ENCODE peak calls at places on chromosomes 3 and 15, in seven cellular contexts. One of them, this sample, is unnamed.

GRCh38 chr15:81323944-81324881 is at the start of gene STARD5:
- DNase-seq in prostate gland: peak; percentile 98
- DNase-seq in upper lobe of left lung: peak; percentile 100
- DNase-seq in HepG2: peak; percentile 96
- DNase-seq in stomach: peak; percentile 99
- DNase-seq in GM12878: peak; percentile 69
- DNase-seq in endothelial cell of umbilical vein: peak; percentile 97
- DNase-seq in this sample: peak; percentile 99

GRCh38 chr3:179860275-179861107 is 176.2 kb downstream of the PEX5L start:
- DNase-seq in prostate gland: no peak
- DNase-seq in upper lobe of left lung: no peak
- DNase-seq in HepG2: no peak
- DNase-seq in stomach: no peak
- DNase-seq in GM12878: no peak
- DNase-seq in endothelial cell of umbilical vein: no peak
- DNase-seq in this sample: no peak

GRCh38 chr15:75712668-75713337 is at the start of gene CSPG4:
- DNase-seq in prostate gland: no peak
- DNase-seq in upper lobe of left lung: peak; percentile 37
- DNase-seq in HepG2: no peak
- DNase-seq in stomach: peak; percentile 57
- DNase-seq in GM12878: no peak
- DNase-seq in endothelial cell of umbilical vein: no peak
- DNase-seq in this sample: no peak

GRCh38 chr3:191702121-191702520 is 241.2 kb downstream of the PYDC2 start:
- DNase-seq in prostate gland: no peak
- DNase-seq in upper lobe of left lung: no peak
- DNase-seq in HepG2: no peak
- DNase-seq in stomach: no peak
- DNase-seq in GM12878: no peak
- DNase-seq in endothelial cell of umbilical vein: no peak
- DNase-seq in this sample: no peak

GRCh38 chr15:31267161-31268107 is 59.2 kb upstream of the KLF13 start:
- DNase-seq in prostate gland: peak; percentile 1
- DNase-seq in upper lobe of left lung: no peak
- DNase-seq in HepG2: no peak
- DNase-seq in stomach: peak; percentile 32
- DNase-seq in GM12878: no peak
- DNase-seq in endothelial cell of umbilical vein: no peak
- DNase-seq in this sample: peak; percentile 78

GRCh38 chr3:46675843-46676567 is 17.5 kb downstream of the ALS2CL start:
- DNase-seq in prostate gland: no peak
- DNase-seq in upper lobe of left lung: no peak
- DNase-seq in HepG2: no peak
- DNase-seq in stomach: no peak
- DNase-seq in GM12878: no peak
- DNase-seq in endothelial cell of umbilical vein: no peak
- DNase-seq in this sample: no peak

GRCh38 chr3:134212898-134213665 is 37.6 kb downstream of the RYK start:
- DNase-seq in prostate gland: peak; percentile 85
- DNase-seq in upper lobe of left lung: peak; percentile 80
- DNase-seq in HepG2: peak; percentile 66
- DNase-seq in stomach: peak; percentile 88
- DNase-seq in GM12878: peak; percentile 51
- DNase-seq in endothelial cell of umbilical vein: peak; percentile 81
- DNase-seq in this sample: peak; percentile 96

GRCh38 chr15:73859236-73859635 is 14.1 kb upstream of the TBC1D21 start:
- DNase-seq in prostate gland: no peak
- DNase-seq in upper lobe of left lung: no peak
- DNase-seq in HepG2: no peak
- DNase-seq in stomach: peak; percentile 10
- DNase-seq in GM12878: no peak
- DNase-seq in endothelial cell of umbilical vein: no peak
- DNase-seq in this sample: no peak

GRCh38 chr3:197428117-197428761 is 127.5 kb downstream of the BDH1 start:
- DNase-seq in prostate gland: peak; percentile 47
- DNase-seq in upper lobe of left lung: no peak
- DNase-seq in HepG2: peak; percentile 28
- DNase-seq in stomach: peak; percentile 65
- DNase-seq in GM12878: no peak
- DNase-seq in endothelial cell of umbilical vein: peak; percentile 63
- DNase-seq in this sample: no peak

GRCh38 chr3:132211896-132212295 is 105.3 kb upstream of the ACP3 start:
- DNase-seq in prostate gland: no peak
- DNase-seq in upper lobe of left lung: no peak
- DNase-seq in HepG2: no peak
- DNase-seq in stomach: no peak
- DNase-seq in GM12878: no peak
- DNase-seq in endothelial cell of umbilical vein: no peak
- DNase-seq in this sample: no peak

GRCh38 chr3:2511356-2511755 is 412.7 kb downstream of the CNTN4 start:
- DNase-seq in prostate gland: no peak
- DNase-seq in upper lobe of left lung: no peak
- DNase-seq in HepG2: no peak
- DNase-seq in stomach: no peak
- DNase-seq in GM12878: no peak
- DNase-seq in endothelial cell of umbilical vein: no peak
- DNase-seq in this sample: no peak

GRCh38 chr3:134563614-134564013 is 77.8 kb downstream of the CEP63 start:
- DNase-seq in prostate gland: no peak
- DNase-seq in upper lobe of left lung: no peak
- DNase-seq in HepG2: no peak
- DNase-seq in stomach: no peak
- DNase-seq in GM12878: no peak
- DNase-seq in endothelial cell of umbilical vein: no peak
- DNase-seq in this sample: no peak

GRCh38 chr3:113521981-113522380 is 7.0 kb upstream of the SPICE1 start:
- DNase-seq in prostate gland: no peak
- DNase-seq in upper lobe of left lung: no peak
- DNase-seq in HepG2: no peak
- DNase-seq in stomach: no peak
- DNase-seq in GM12878: no peak
- DNase-seq in endothelial cell of umbilical vein: no peak
- DNase-seq in this sample: no peak

GRCh38 chr3:126998320-126998719 is 15.4 kb downstream of the PLXNA1 start:
- DNase-seq in prostate gland: no peak
- DNase-seq in upper lobe of left lung: no peak
- DNase-seq in HepG2: no peak
- DNase-seq in stomach: no peak
- DNase-seq in GM12878: no peak
- DNase-seq in endothelial cell of umbilical vein: no peak
- DNase-seq in this sample: no peak

GRCh38 chr3:44206862-44207652 is 34.6 kb upstream of the TOPAZ1 start:
- DNase-seq in prostate gland: no peak
- DNase-seq in upper lobe of left lung: no peak
- DNase-seq in HepG2: no peak
- DNase-seq in stomach: no peak
- DNase-seq in GM12878: no peak
- DNase-seq in endothelial cell of umbilical vein: no peak
- DNase-seq in this sample: no peak

GRCh38 chr3:166471074-166471753 is 634.0 kb upstream of the BCHE start:
- DNase-seq in prostate gland: no peak
- DNase-seq in upper lobe of left lung: no peak
- DNase-seq in HepG2: no peak
- DNase-seq in stomach: no peak
- DNase-seq in GM12878: no peak
- DNase-seq in endothelial cell of umbilical vein: no peak
- DNase-seq in this sample: no peak

GRCh38 chr15:29472901-29473423 is 203.3 kb upstream of the NSMCE3 start:
- DNase-seq in prostate gland: no peak
- DNase-seq in upper lobe of left lung: no peak
- DNase-seq in HepG2: no peak
- DNase-seq in stomach: no peak
- DNase-seq in GM12878: no peak
- DNase-seq in endothelial cell of umbilical vein: no peak
- DNase-seq in this sample: no peak

GRCh38 chr15:67050522-67051087 is 14.8 kb upstream of the SMAD3 start:
- DNase-seq in prostate gland: no peak
- DNase-seq in upper lobe of left lung: no peak
- DNase-seq in HepG2: no peak
- DNase-seq in stomach: no peak
- DNase-seq in GM12878: no peak
- DNase-seq in endothelial cell of umbilical vein: no peak
- DNase-seq in this sample: no peak

GRCh38 chr15:67050062-67050461 is 15.3 kb upstream of the SMAD3 start:
- DNase-seq in prostate gland: no peak
- DNase-seq in upper lobe of left lung: no peak
- DNase-seq in HepG2: no peak
- DNase-seq in stomach: no peak
- DNase-seq in GM12878: no peak
- DNase-seq in endothelial cell of umbilical vein: no peak
- DNase-seq in this sample: no peak

GRCh38 chr15:67051088-67051659 is 14.2 kb upstream of the SMAD3 start:
- DNase-seq in prostate gland: no peak
- DNase-seq in upper lobe of left lung: no peak
- DNase-seq in HepG2: no peak
- DNase-seq in stomach: no peak
- DNase-seq in GM12878: no peak
- DNase-seq in endothelial cell of umbilical vein: no peak
- DNase-seq in this sample: no peak

GRCh38 chr15:67048281-67049279 is 16.8 kb upstream of the SMAD3 start:
- DNase-seq in prostate gland: peak; percentile 50
- DNase-seq in upper lobe of left lung: peak; percentile 83
- DNase-seq in HepG2: peak; percentile 97
- DNase-seq in stomach: peak; percentile 92
- DNase-seq in GM12878: no peak
- DNase-seq in endothelial cell of umbilical vein: peak; percentile 68
- DNase-seq in this sample: no peak

GRCh38 chr15:67049351-67050044 is 15.9 kb upstream of the SMAD3 start:
- DNase-seq in prostate gland: no peak
- DNase-seq in upper lobe of left lung: no peak
- DNase-seq in HepG2: peak; percentile 82
- DNase-seq in stomach: no peak
- DNase-seq in GM12878: no peak
- DNase-seq in endothelial cell of umbilical vein: peak; percentile 36
- DNase-seq in this sample: no peak
- TF ChIP-seq POLR2A in prostate gland: no peak
- TF ChIP-seq POLR2A in upper lobe of left lung: no peak
- TF ChIP-seq POLR2A in HepG2: no peak
- TF ChIP-seq POLR2A in stomach: no peak
- TF ChIP-seq POLR2A in GM12878: no peak
- TF ChIP-seq POLR2A in endothelial cell of umbilical vein: no peak
- TF ChIP-seq POLR2A in this sample: no peak

DNA sequence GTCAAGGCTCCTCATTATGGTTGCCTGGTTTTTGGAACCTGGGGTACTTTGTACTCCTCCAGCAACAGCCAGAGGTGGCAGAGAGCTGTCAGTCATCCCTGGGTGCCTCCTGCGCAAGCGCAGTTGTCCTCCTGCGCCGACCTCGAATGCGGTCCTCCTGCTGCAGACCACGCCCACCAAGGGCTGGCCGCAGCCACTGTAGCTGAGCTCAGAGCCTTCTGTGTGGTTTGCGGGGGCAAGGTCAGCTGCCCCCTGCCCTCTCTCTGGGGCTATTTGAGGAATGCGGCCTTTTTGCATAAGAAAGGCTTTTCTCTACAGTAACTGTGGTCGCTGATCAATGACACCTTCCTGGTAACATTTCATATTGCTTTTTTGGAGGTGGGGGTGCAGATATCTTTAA is 131.3 kb upstream of the SNRPN start:
- DNase-seq in prostate gland: no peak
- DNase-seq in upper lobe of left lung: no peak
- DNase-seq in HepG2: no peak
- DNase-seq in stomach: no peak
- DNase-seq in GM12878: no peak
- DNase-seq in endothelial cell of umbilical vein: peak; percentile 3
- DNase-seq in this sample: no peak
- TF ChIP-seq POLR2AphosphoS5 in prostate gland: no peak
- TF ChIP-seq POLR2AphosphoS5 in upper lobe of left lung: no peak
- TF ChIP-seq POLR2AphosphoS5 in HepG2: no peak
- TF ChIP-seq POLR2AphosphoS5 in stomach: no peak
- TF ChIP-seq POLR2AphosphoS5 in GM12878: no peak
- TF ChIP-seq POLR2AphosphoS5 in endothelial cell of umbilical vein: no peak
- TF ChIP-seq POLR2AphosphoS5 in this sample: no peak

GRCh38 chr3:58351920-58352319 is 19.2 kb downstream of the PXK start:
- DNase-seq in prostate gland: no peak
- DNase-seq in upper lobe of left lung: no peak
- DNase-seq in HepG2: no peak
- DNase-seq in stomach: no peak
- DNase-seq in GM12878: no peak
- DNase-seq in endothelial cell of umbilical vein: no peak
- DNase-seq in this sample: no peak
- H3K27ac ChIP-seq in prostate gland: no peak overlapping the region
- H3K27ac ChIP-seq in upper lobe of left lung: no peak overlapping the region
- H3K27ac ChIP-seq in HepG2: no peak overlapping the region
- H3K27ac ChIP-seq in stomach: no peak overlapping the region
- H3K27ac ChIP-seq in GM12878: peak overlapping the region; percentile 22
- H3K27ac ChIP-seq in endothelial cell of umbilical vein: no peak overlapping the region
- H3K27ac ChIP-seq in this sample: no peak overlapping the region

GRCh38 chr3:15601046-15601398 is 347 bp downstream of the HACL1 start:
- DNase-seq in prostate gland: no peak
- DNase-seq in upper lobe of left lung: no peak
- DNase-seq in HepG2: no peak
- DNase-seq in stomach: no peak
- DNase-seq in GM12878: no peak
- DNase-seq in endothelial cell of umbilical vein: no peak
- DNase-seq in this sample: no peak

GRCh38 chr3:15606434-15606891 is 4.9 kb downstream of the BTD start:
- DNase-seq in prostate gland: no peak
- DNase-seq in upper lobe of left lung: no peak
- DNase-seq in HepG2: peak; percentile 92
- DNase-seq in stomach: no peak
- DNase-seq in GM12878: no peak
- DNase-seq in endothelial cell of umbilical vein: peak; percentile 43
- DNase-seq in this sample: no peak

GRCh38 chr3:15595955-15596354 is 5.4 kb downstream of the HACL1 start:
- DNase-seq in prostate gland: no peak
- DNase-seq in upper lobe of left lung: no peak
- DNase-seq in HepG2: no peak
- DNase-seq in stomach: no peak
- DNase-seq in GM12878: no peak
- DNase-seq in endothelial cell of umbilical vein: no peak
- DNase-seq in this sample: no peak

GRCh38 chr3:15602146-15602536 is 596 bp downstream of the BTD start:
- DNase-seq in prostate gland: no peak
- DNase-seq in upper lobe of left lung: no peak
- DNase-seq in HepG2: no peak
- DNase-seq in stomach: no peak
- DNase-seq in GM12878: no peak
- DNase-seq in endothelial cell of umbilical vein: no peak
- DNase-seq in this sample: no peak

DNA sequence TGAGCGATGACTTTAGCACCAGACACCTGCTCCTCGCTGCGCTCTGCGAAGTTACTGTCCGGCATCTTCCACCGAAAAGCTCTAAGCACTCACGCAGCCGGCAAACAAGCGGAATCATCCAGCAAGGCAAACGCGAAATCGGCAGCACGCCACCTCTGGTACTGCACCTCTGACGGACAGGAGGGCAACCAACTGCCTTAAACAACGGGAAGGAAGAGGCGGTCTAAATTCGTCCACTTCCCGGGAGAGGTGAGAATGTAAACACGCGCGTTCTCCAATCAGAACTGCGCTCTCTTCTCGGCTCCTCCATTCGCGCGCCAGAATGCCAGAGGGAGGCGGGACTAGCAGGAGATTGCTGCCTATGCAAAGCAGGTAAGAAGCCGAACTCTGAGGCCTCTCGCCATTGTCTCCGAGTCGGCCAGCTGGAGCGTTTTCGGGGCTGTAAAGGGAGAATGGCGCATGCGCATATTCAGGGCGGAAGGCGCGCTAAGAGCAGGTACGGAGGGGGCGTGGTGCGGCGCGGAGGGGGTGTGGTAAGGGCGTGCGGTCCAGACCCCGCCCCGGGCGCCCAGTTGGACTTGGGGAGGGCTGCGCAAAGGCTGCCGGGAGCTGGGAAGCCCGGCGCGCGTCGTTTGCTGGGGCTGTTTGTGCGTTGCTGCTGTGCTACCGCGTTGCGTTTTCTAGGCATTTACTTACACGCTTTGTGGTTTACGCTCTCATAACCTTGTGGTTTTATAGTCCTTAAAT is at the start of the genes BTD and HACL1:
- DNase-seq in prostate gland: peak; percentile 98
- DNase-seq in upper lobe of left lung: peak; percentile 98
- DNase-seq in HepG2: peak; percentile 99
- DNase-seq in stomach: peak; percentile 97
- DNase-seq in GM12878: peak; percentile 99
- DNase-seq in endothelial cell of umbilical vein: peak; percentile 100
- DNase-seq in this sample: peak; percentile 99
- TF ChIP-seq POLR2A in prostate gland: peak; percentile 65
- TF ChIP-seq POLR2A in upper lobe of left lung: no peak
- TF ChIP-seq POLR2A in HepG2: peak; percentile 88
- TF ChIP-seq POLR2A in stomach: no peak
- TF ChIP-seq POLR2A in GM12878: peak; percentile 86
- TF ChIP-seq POLR2A in endothelial cell of umbilical vein: peak; percentile 94
- TF ChIP-seq POLR2A in this sample: no peak

This sample was measured in esophagus muscularis mucosa.